ENCODE peak calls at places on chromosomes 12 and 14, in five cellular contexts. C is GM12878; U is IMR-90; H is CD8-positive, alpha-beta memory T cell; Y is astrocyte. M is an unnamed sample. For H3K4me1, the result is how much of the 10 kb centered on the place peaks cover.

GRCh38 chr12:29692237-29692636 is 91.5 kb downstream of the TMTC1 start:
- DNase-seq in H (no peak), U (no peak), C (peak), Y (no peak), M (no peak)

GRCh38 chr14:34052658-34053014 is 101.8 kb upstream of the EGLN3 start:
- DNase-seq in C (no peak), Y (peak), U (no peak), H (no peak), M (no peak)

GRCh38 chr12:73308079-73308478 is 1035.9 kb downstream of the TRHDE start:
- DNase-seq in H (no peak), U (no peak), Y (no peak), C (no peak), M (no peak)

GRCh38 chr12:120964298-120964697 is 14.0 kb upstream of the HNF1A start:
- DNase-seq in C (no peak), H (no peak), U (no peak), Y (no peak), M (no peak)

GRCh38 chr12:116592116-116592637 is 33.0 kb downstream of the MAP1LC3B2 start:
- DNase-seq in Y (no peak), H (no peak), U (no peak), C (no peak), M (no peak)

GRCh38 chr14:44895716-44896115 is 66.0 kb downstream of the KLHL28 start:
- DNase-seq in C (no peak), H (no peak), Y (peak), U (peak), M (no peak)

GRCh38 chr12:19154696-19155095 is 25.2 kb downstream of the PLEKHA5 start:
- DNase-seq in Y (no peak), C (no peak), U (no peak), H (no peak), M (no peak)

GRCh38 chr14:96001866-96002510 is 37.2 kb upstream of the C14orf132 start:
- DNase-seq in H (no peak), U (peak), C (no peak), Y (no peak), M (no peak)

GRCh38 chr14:23160924-23161522 is 22.4 kb downstream of the SLC7A8 start:
- DNase-seq in H (no peak), C (no peak), Y (peak), U (peak), M (no peak)

GRCh38 chr14:69873877-69874780 is 5.1 kb upstream of the SMOC1 start:
- DNase-seq in Y (peak), H (no peak), C (no peak), U (peak), M (no peak)

GRCh38 chr14:99073401-99073800 is 198.6 kb downstream of the BCL11B start:
- DNase-seq in C (no peak), U (no peak), Y (no peak), H (no peak), M (no peak)

GRCh38 chr14:68199465-68200145 is 380.0 kb downstream of the RAD51B start:
- DNase-seq in U (no peak), Y (peak), C (no peak), H (no peak), M (peak)

GRCh38 chr14:67010602-67011001 is 178.6 kb upstream of the GARIN2 start:
- DNase-seq in C (no peak), H (no peak), U (no peak), Y (no peak), M (no peak)

GRCh38 chr12:108482717-108483212 is 32.3 kb upstream of the FICD start:
- DNase-seq in H (no peak), U (peak), C (no peak), Y (peak), M (no peak)

GRCh38 chr12:116136340-116136739 is 141.2 kb downstream of the MED13L start:
- DNase-seq in U (peak), C (no peak), H (no peak), Y (peak), M (no peak)

GRCh38 chr12:117312770-117313169 is 48.7 kb downstream of the NOS1 start:
- DNase-seq in H (no peak), U (no peak), C (no peak), Y (no peak), M (no peak)

GRCh38 chr14:68655021-68655811 is 137.7 kb downstream of the ZFP36L1 start:
- DNase-seq in H (no peak), Y (no peak), C (no peak), U (peak), M (no peak)

DNA sequence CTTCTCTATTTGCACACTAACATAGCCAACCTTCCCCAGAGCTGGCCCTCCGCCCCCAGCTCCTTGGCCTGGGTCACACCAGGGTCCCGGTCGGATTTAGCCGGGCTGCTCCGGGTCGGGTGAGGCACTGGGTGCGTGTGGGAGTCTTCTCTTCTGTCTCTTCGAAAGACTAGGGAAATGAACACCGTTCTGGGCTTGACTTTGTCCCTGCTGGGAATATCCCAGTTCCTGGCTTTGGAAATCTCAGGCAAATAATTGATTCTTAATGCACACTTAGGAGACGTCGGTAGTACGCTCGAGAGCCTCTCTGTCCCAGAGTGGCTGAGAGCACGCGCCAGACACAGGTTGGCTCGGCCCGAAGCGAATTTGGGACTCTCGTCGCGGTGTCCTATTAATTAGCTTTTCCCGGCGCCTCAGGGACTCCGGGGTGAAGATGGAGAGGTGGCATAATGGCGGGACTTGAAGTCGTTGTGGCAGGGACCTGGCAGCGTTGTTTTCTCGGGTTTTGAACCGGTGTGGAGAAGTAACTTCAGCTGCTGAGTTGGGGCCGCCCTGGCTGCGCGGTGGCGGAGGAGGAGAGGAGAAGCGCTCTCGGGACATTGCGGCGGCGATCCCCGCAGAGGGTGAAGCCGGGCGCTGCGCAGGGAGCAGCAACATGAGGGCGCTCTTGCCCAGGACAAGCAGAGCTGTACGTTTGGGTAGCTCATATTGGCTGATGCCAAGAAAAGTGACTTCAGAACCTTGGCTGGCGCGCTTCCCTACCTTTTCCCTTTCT is 7.5 kb downstream of the FOXG1 start:
- DNase-seq in Y (peak), C (no peak), U (peak), H (no peak), M (no peak)
- H3K4me3 ChIP-seq in Y (peak), C (no peak), U (peak), H (no peak), M (no peak)

GRCh38 chr12:20810487-20810886 is at the start of gene SLCO1B3:
- DNase-seq in C (no peak), Y (no peak), H (no peak), U (no peak), M (no peak)

DNA sequence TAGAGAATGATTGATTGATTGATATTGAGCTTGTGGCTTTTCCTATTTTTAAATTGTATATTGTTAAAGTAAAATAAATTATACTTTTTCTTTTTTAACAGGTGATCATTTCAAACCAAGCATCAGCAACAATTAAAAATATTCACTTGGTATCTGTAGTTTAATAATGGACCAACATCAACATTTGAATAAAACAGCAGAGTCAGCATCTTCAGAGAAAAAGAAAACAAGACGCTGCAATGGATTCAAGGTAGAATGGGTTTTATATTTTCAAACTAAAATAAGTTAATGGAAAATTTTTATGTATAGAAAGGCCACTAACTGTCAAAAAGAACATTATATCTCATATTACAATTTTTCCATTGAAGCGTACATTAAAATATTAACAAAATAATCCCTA is 5.1 kb downstream of the SLCO1B3 start:
- DNase-seq in H (no peak), U (no peak), Y (no peak), C (no peak), M (no peak)
- H3K4me1 ChIP-seq in H (under half), U (under half), Y (under half), C (under half), M (under half)

DNA sequence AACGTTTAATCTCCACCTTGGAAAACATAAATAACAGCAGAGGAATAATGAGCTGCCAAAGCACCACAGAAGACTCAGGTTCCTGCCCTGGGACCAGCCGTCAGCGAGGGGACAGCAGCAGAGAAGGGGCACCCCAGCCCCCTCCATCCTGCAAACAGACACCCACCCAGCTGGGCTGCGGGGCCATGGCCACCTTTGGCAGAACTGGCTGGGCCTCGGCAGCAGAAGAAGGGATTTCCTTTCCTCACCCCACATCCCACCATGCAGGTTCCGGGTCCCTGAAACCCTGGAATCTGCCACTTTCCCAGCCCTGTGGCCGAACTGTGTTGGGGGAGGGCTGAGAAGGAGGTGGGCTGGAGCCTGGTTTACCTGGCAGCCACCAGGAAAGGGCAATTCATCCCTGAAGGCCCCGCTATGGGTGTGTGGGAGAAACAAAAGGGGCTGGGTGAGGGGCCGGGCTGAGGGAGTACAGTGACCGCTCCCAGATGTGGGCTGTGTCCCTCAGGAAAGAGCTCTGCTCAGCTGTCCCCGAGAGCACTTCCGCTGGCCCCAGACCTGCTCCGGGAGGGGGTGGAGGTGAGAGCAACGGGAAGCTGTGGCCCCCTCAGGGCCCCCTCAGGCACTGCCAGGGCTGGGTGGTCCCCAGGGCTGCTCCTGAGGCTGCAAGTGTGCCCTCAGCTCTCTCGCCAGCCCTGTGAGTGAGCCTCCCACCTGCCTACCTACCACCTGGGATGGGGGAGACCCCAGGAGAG is 3.8 kb downstream of the PGF start:
- DNase-seq in Y (no peak), C (no peak), U (no peak), H (no peak), M (peak)
- H3K4me3 ChIP-seq in Y (no peak), C (no peak), U (no peak), H (no peak), M (no peak)

GRCh38 chr14:54882521-54882920 is 20.1 kb downstream of the GCH1 start:
- DNase-seq in Y (no peak), U (no peak), C (no peak), H (no peak), M (no peak)
- H3K4me1 ChIP-seq in Y (under half), U (under half), C (under half), H (under half), M (under half)